ENCODE peak calls at places on chromosomes 13 and 19, in seven cellular contexts. C is GM04503, N is Caki2, O is lower leg skin, E is NCI-H524, W is HEK293T, P is CD14-positive monocyte. H is an unnamed sample.

GRCh38 chr19:40576181-40576584 is 490 bp upstream of the SHKBP1 start:
- DNase-seq in O (no peak), C (no peak), N (no peak), P (no peak), E (no peak), W (peak), H (peak)

GRCh38 chr13:83943530-83944279 is 61.4 kb upstream of the SLITRK1 start:
- DNase-seq in C (no peak), W (peak), N (no peak), P (no peak), E (peak), O (no peak), H (no peak)

GRCh38 chr19:3512562-3512961 is 6.5 kb downstream of the FZR1 start:
- DNase-seq in W (no peak), N (no peak), E (no peak), C (no peak), P (no peak), O (no peak), H (no peak)

GRCh38 chr19:48713041-48713863 is 6.3 kb downstream of the MAMSTR start:
- DNase-seq in E (no peak), P (no peak), O (no peak), C (no peak), N (peak), W (peak), H (peak)

GRCh38 chr13:25860862-25861261 is 191.0 kb downstream of the SHISA2 start:
- DNase-seq in O (no peak), W (no peak), C (no peak), P (no peak), N (peak), E (no peak), H (no peak)

GRCh38 chr13:60047943-60048342 is 115.8 kb downstream of the DIAPH3 start:
- DNase-seq in O (no peak), P (no peak), W (no peak), C (no peak), N (peak), E (no peak), H (no peak)

GRCh38 chr13:25249001-25249543 is 38.2 kb downstream of the MTMR6 start:
- DNase-seq in E (peak), W (peak), N (peak), O (no peak), P (no peak), C (peak), H (peak)

GRCh38 chr19:46919324-46919723 is 58.5 kb downstream of the ARHGAP35 start:
- DNase-seq in O (no peak), W (no peak), E (no peak), C (no peak), N (no peak), P (no peak), H (no peak)

GRCh38 chr13:109779074-109779473 is 7.3 kb downstream of the IRS2 start:
- DNase-seq in O (no peak), P (no peak), E (no peak), C (no peak), W (no peak), N (peak), H (no peak)

GRCh38 chr13:51549593-51549992 is 34.7 kb upstream of the WDFY2 start:
- DNase-seq in C (no peak), W (no peak), O (no peak), E (no peak), P (no peak), N (no peak), H (no peak)

GRCh38 chr19:47369923-47370625 is 21.0 kb downstream of the DHX34 start:
- DNase-seq in W (no peak), N (no peak), E (no peak), O (no peak), P (peak), C (no peak), H (no peak)

GRCh38 chr19:3565177-3565576 is 7.6 kb upstream of the HMG20B start:
- DNase-seq in O (no peak), N (peak), W (no peak), E (no peak), C (no peak), P (no peak), H (peak)

GRCh38 chr19:40217921-40218890 is at the start of gene TTC9B:
- DNase-seq in E (peak), N (no peak), O (no peak), P (no peak), C (no peak), W (peak), H (peak)

GRCh38 chr19:52991484-52991883 is 22.2 kb upstream of the ERVV-1 start:
- DNase-seq in O (peak), E (no peak), W (no peak), P (no peak), N (peak), C (peak), H (no peak)

GRCh38 chr13:93066187-93066586 is 160.4 kb upstream of the GPC6 start:
- DNase-seq in P (no peak), O (no peak), N (no peak), C (peak), W (no peak), E (no peak), H (no peak)

GRCh38 chr19:11489378-11489777 is 8.5 kb upstream of the ELAVL3 start:
- DNase-seq in O (no peak), E (no peak), N (no peak), W (no peak), P (no peak), C (no peak), H (no peak)

GRCh38 chr19:3964256-3965194 is 6.4 kb downstream of the DAPK3 start:
- DNase-seq in N (no peak), W (no peak), P (no peak), O (no peak), E (no peak), C (no peak), H (no peak)

GRCh38 chr13:107124129-107124718 is 556.3 kb upstream of the ARGLU1 start:
- DNase-seq in N (no peak), P (no peak), W (no peak), O (no peak), E (peak), C (no peak), H (peak)

GRCh38 chr19:47778954-47779351 is 450 bp downstream of the SELENOW start:
- DNase-seq in O (no peak), C (no peak), W (no peak), E (no peak), P (no peak), N (no peak), H (peak)

GRCh38 chr13:44273991-44274810 is 99.4 kb upstream of the SERP2 start:
- DNase-seq in W (no peak), C (no peak), E (no peak), P (no peak), N (no peak), O (peak), H (no peak)

GRCh38 chr19:58196911-58197616 is 14.2 kb downstream of the ZNF274 start:
- DNase-seq in P (no peak), N (peak), E (no peak), C (peak), O (no peak), W (no peak), H (peak)